ENCODE peak calls at places on chromosomes 5 and 9, in ten cellular contexts. One of them, this sample, is unnamed.

GRCh38 chr5:102581011-102581410 is 82.2 kb upstream of the SLCO6A1 start:
- DNase-seq in body of pancreas: no peak
- DNase-seq in Peyer's patch: no peak
- DNase-seq in HepG2: no peak
- DNase-seq in A549: no peak
- DNase-seq in ovary: no peak
- DNase-seq in uterus: no peak
- DNase-seq in breast epithelium: no peak
- DNase-seq in IMR-90: no peak
- DNase-seq in stomach: no peak
- DNase-seq in this sample: no peak

GRCh38 chr9:16337322-16338029 is 533.0 kb downstream of the BNC2 start:
- DNase-seq in body of pancreas: no peak
- DNase-seq in Peyer's patch: no peak
- DNase-seq in HepG2: no peak
- DNase-seq in A549: peak; percentile 94
- DNase-seq in ovary: no peak
- DNase-seq in uterus: no peak
- DNase-seq in breast epithelium: no peak
- DNase-seq in IMR-90: peak; percentile 97
- DNase-seq in stomach: no peak
- DNase-seq in this sample: no peak

GRCh38 chr5:122559676-122560075 is 215.2 kb upstream of the SNX2 start:
- DNase-seq in body of pancreas: no peak
- DNase-seq in Peyer's patch: no peak
- DNase-seq in HepG2: no peak
- DNase-seq in A549: no peak
- DNase-seq in ovary: no peak
- DNase-seq in uterus: no peak
- DNase-seq in breast epithelium: no peak
- DNase-seq in IMR-90: no peak
- DNase-seq in stomach: no peak
- DNase-seq in this sample: no peak

GRCh38 chr5:62369039-62369438 is 34.7 kb downstream of the DIMT1 start:
- DNase-seq in body of pancreas: no peak
- DNase-seq in Peyer's patch: no peak
- DNase-seq in HepG2: no peak
- DNase-seq in A549: no peak
- DNase-seq in ovary: no peak
- DNase-seq in uterus: no peak
- DNase-seq in breast epithelium: no peak
- DNase-seq in IMR-90: no peak
- DNase-seq in stomach: no peak
- DNase-seq in this sample: no peak

GRCh38 chr5:121887727-121888126 is 36.0 kb downstream of the FTMT start:
- DNase-seq in body of pancreas: no peak
- DNase-seq in Peyer's patch: no peak
- DNase-seq in HepG2: no peak
- DNase-seq in A549: no peak
- DNase-seq in ovary: no peak
- DNase-seq in uterus: no peak
- DNase-seq in breast epithelium: no peak
- DNase-seq in IMR-90: no peak
- DNase-seq in stomach: no peak
- DNase-seq in this sample: no peak

GRCh38 chr5:16574789-16575785 is 41.7 kb downstream of the RETREG1 start:
- DNase-seq in body of pancreas: peak; percentile 17
- DNase-seq in Peyer's patch: no peak
- DNase-seq in HepG2: no peak
- DNase-seq in A549: no peak
- DNase-seq in ovary: no peak
- DNase-seq in uterus: no peak
- DNase-seq in breast epithelium: no peak
- DNase-seq in IMR-90: peak; percentile 89
- DNase-seq in stomach: no peak
- DNase-seq in this sample: no peak

GRCh38 chr5:5421149-5421960 is 1.1 kb upstream of the ICE1 start:
- DNase-seq in body of pancreas: no peak
- DNase-seq in Peyer's patch: no peak
- DNase-seq in HepG2: no peak
- DNase-seq in A549: no peak
- DNase-seq in ovary: no peak
- DNase-seq in uterus: no peak
- DNase-seq in breast epithelium: no peak
- DNase-seq in IMR-90: peak; percentile 5
- DNase-seq in stomach: no peak
- DNase-seq in this sample: peak; percentile 14

GRCh38 chr9:114077162-114077837 is 800 bp downstream of the AMBP start:
- DNase-seq in body of pancreas: no peak
- DNase-seq in Peyer's patch: peak; percentile 31
- DNase-seq in HepG2: no peak
- DNase-seq in A549: no peak
- DNase-seq in ovary: no peak
- DNase-seq in uterus: no peak
- DNase-seq in breast epithelium: no peak
- DNase-seq in IMR-90: no peak
- DNase-seq in stomach: no peak
- DNase-seq in this sample: no peak

GRCh38 chr5:56711191-56711590 is 104.2 kb upstream of the MAP3K1 start:
- DNase-seq in body of pancreas: no peak
- DNase-seq in Peyer's patch: no peak
- DNase-seq in HepG2: no peak
- DNase-seq in A549: no peak
- DNase-seq in ovary: no peak
- DNase-seq in uterus: no peak
- DNase-seq in breast epithelium: no peak
- DNase-seq in IMR-90: peak; percentile 47
- DNase-seq in stomach: no peak
- DNase-seq in this sample: no peak

GRCh38 chr9:121835581-121836381 is 184.3 kb downstream of the DAB2IP start:
- DNase-seq in body of pancreas: no peak
- DNase-seq in Peyer's patch: no peak
- DNase-seq in HepG2: no peak
- DNase-seq in A549: no peak
- DNase-seq in ovary: no peak
- DNase-seq in uterus: peak; percentile 1
- DNase-seq in breast epithelium: no peak
- DNase-seq in IMR-90: peak; percentile 20
- DNase-seq in stomach: peak; percentile 19
- DNase-seq in this sample: no peak

GRCh38 chr9:110241491-110242321 is 14.6 kb downstream of the TXN start:
- DNase-seq in body of pancreas: no peak
- DNase-seq in Peyer's patch: no peak
- DNase-seq in HepG2: no peak
- DNase-seq in A549: peak; percentile 36
- DNase-seq in ovary: no peak
- DNase-seq in uterus: no peak
- DNase-seq in breast epithelium: no peak
- DNase-seq in IMR-90: peak; percentile 39
- DNase-seq in stomach: no peak
- DNase-seq in this sample: no peak

GRCh38 chr5:173888473-173889135 is 455 bp downstream of the CPEB4 start:
- DNase-seq in body of pancreas: peak; percentile 34
- DNase-seq in Peyer's patch: peak; percentile 58
- DNase-seq in HepG2: no peak
- DNase-seq in A549: no peak
- DNase-seq in ovary: peak; percentile 28
- DNase-seq in uterus: peak; percentile 25
- DNase-seq in breast epithelium: no peak
- DNase-seq in IMR-90: peak; percentile 24
- DNase-seq in stomach: no peak
- DNase-seq in this sample: peak; percentile 35
- TF ChIP-seq POLR2A in body of pancreas: no peak
- TF ChIP-seq POLR2A in Peyer's patch: no peak
- TF ChIP-seq POLR2A in HepG2: no peak
- TF ChIP-seq POLR2A in A549: no peak
- TF ChIP-seq POLR2A in ovary: no peak
- TF ChIP-seq POLR2A in uterus: no peak
- TF ChIP-seq POLR2A in breast epithelium: no peak
- TF ChIP-seq POLR2A in IMR-90: no peak
- TF ChIP-seq POLR2A in stomach: no peak
- TF ChIP-seq POLR2A in this sample: no peak

DNA sequence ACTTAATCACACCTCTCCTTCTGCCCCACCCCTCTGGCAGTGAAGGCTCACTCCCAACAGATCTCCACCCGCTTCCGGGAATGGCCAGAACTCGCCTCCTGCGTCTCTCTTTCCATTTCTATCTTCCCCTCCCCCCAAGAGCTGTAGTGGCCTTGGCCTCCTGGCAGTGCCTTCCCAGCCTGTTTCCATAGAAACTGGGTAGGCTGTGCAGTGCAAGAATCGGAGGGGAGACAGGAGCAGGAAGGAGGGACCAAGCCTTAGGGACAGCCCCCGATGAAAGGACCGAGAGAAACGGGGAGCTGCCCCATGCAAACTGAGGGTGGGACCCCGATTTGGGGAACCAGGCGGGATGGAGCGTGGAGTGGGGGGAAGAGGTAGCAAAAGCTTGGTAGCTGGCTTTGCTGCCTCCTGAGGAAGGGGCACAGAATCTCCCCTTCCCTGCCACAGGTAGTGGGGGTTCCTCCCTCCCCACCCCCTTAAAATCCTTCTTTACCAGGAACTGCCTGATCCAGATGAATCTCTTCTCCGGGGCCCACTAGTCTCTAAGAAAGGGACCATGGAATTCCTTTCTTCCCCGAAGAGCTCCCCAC is 4.5 kb upstream of the PCDH1 start:
- DNase-seq in body of pancreas: peak; percentile 32
- DNase-seq in Peyer's patch: no peak
- DNase-seq in HepG2: peak; percentile 15
- DNase-seq in A549: no peak
- DNase-seq in ovary: no peak
- DNase-seq in uterus: no peak
- DNase-seq in breast epithelium: no peak
- DNase-seq in IMR-90: no peak
- DNase-seq in stomach: no peak
- DNase-seq in this sample: peak; percentile 35
- H3K4me3 ChIP-seq in body of pancreas: no peak overlapping the region
- H3K4me3 ChIP-seq in Peyer's patch: no peak overlapping the region
- H3K4me3 ChIP-seq in HepG2: no peak overlapping the region
- H3K4me3 ChIP-seq in A549: no peak overlapping the region
- H3K4me3 ChIP-seq in ovary: no peak overlapping the region
- H3K4me3 ChIP-seq in uterus: no peak overlapping the region
- H3K4me3 ChIP-seq in breast epithelium: no peak overlapping the region
- H3K4me3 ChIP-seq in IMR-90: no peak overlapping the region
- H3K4me3 ChIP-seq in stomach: no peak overlapping the region
- H3K4me3 ChIP-seq in this sample: no peak overlapping the region

DNA sequence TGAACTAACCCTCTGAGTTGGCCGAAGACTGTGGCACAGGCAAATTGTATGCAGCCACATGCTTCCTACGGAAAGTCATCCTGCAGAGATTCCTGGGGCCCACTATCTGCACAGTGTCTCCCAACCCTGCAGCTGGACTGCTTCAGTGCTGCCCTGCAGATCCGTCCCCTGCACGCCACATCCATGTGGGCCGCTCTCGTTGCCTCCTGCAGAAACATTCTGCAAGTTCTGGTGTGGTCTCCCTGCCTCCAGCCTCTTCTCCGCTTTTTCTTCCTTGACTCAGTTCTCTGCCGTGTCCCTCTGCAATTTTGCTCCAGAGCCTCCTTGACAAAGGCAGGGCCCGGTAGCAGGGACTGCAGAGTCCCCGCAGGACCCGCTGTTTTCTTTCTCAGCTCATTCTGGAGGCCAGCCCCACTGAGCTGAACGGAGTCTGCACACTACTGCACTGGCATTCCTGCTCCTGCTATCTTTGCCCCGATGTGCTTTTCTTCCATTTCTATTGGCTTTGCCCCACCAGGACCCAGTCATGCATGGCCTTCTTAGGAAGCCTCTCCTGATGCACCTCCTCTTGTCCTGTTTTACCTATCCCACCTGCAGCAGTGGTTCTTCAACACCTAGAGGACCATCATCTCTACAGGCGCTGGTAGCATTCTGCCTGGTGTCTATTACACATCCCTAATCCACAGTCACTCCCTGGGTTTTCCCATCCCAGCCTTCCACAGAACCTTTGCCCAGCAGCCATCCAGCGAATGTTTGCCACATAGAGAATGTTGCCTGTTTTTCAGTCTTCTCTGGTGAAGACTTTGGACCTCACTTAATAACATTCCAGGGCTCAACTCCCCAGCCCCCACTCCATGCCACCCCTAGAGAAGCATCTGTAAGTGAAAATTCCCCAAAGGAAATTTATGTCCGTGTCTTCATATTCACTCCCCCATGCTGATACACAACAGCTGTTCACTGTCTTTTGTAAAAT is 249.3 kb downstream of the AOPEP start:
- DNase-seq in body of pancreas: no peak
- DNase-seq in Peyer's patch: no peak
- DNase-seq in HepG2: peak; percentile 79
- DNase-seq in A549: no peak
- DNase-seq in ovary: no peak
- DNase-seq in uterus: no peak
- DNase-seq in breast epithelium: no peak
- DNase-seq in IMR-90: no peak
- DNase-seq in stomach: no peak
- DNase-seq in this sample: no peak
- TF ChIP-seq POLR2A in body of pancreas: no peak
- TF ChIP-seq POLR2A in Peyer's patch: no peak
- TF ChIP-seq POLR2A in HepG2: no peak
- TF ChIP-seq POLR2A in A549: no peak
- TF ChIP-seq POLR2A in ovary: no peak
- TF ChIP-seq POLR2A in uterus: no peak
- TF ChIP-seq POLR2A in breast epithelium: no peak
- TF ChIP-seq POLR2A in IMR-90: no peak
- TF ChIP-seq POLR2A in stomach: no peak
- TF ChIP-seq POLR2A in this sample: no peak

GRCh38 chr5:167939686-167940085 is 351.8 kb upstream of the WWC1 start:
- DNase-seq in body of pancreas: no peak
- DNase-seq in Peyer's patch: no peak
- DNase-seq in HepG2: no peak
- DNase-seq in A549: no peak
- DNase-seq in ovary: no peak
- DNase-seq in uterus: no peak
- DNase-seq in breast epithelium: no peak
- DNase-seq in IMR-90: no peak
- DNase-seq in stomach: no peak
- DNase-seq in this sample: no peak

GRCh38 chr5:167940911-167941310 is 350.5 kb upstream of the WWC1 start:
- DNase-seq in body of pancreas: no peak
- DNase-seq in Peyer's patch: no peak
- DNase-seq in HepG2: no peak
- DNase-seq in A549: no peak
- DNase-seq in ovary: no peak
- DNase-seq in uterus: no peak
- DNase-seq in breast epithelium: no peak
- DNase-seq in IMR-90: peak; percentile 44
- DNase-seq in stomach: no peak
- DNase-seq in this sample: no peak

GRCh38 chr5:167936944-167937627 is 354.4 kb upstream of the WWC1 start:
- DNase-seq in body of pancreas: no peak
- DNase-seq in Peyer's patch: no peak
- DNase-seq in HepG2: no peak
- DNase-seq in A549: no peak
- DNase-seq in ovary: no peak
- DNase-seq in uterus: no peak
- DNase-seq in breast epithelium: no peak
- DNase-seq in IMR-90: no peak
- DNase-seq in stomach: no peak
- DNase-seq in this sample: no peak

GRCh38 chr5:167934561-167934971 is 356.9 kb upstream of the WWC1 start:
- DNase-seq in body of pancreas: no peak
- DNase-seq in Peyer's patch: no peak
- DNase-seq in HepG2: no peak
- DNase-seq in A549: no peak
- DNase-seq in ovary: no peak
- DNase-seq in uterus: no peak
- DNase-seq in breast epithelium: no peak
- DNase-seq in IMR-90: no peak
- DNase-seq in stomach: no peak
- DNase-seq in this sample: peak; percentile 8

GRCh38 chr5:167937628-167938000 is 353.8 kb upstream of the WWC1 start:
- DNase-seq in body of pancreas: no peak
- DNase-seq in Peyer's patch: no peak
- DNase-seq in HepG2: no peak
- DNase-seq in A549: no peak
- DNase-seq in ovary: no peak
- DNase-seq in uterus: no peak
- DNase-seq in breast epithelium: no peak
- DNase-seq in IMR-90: no peak
- DNase-seq in stomach: no peak
- DNase-seq in this sample: no peak
- H3K4me3 ChIP-seq in body of pancreas: no peak overlapping the region
- H3K4me3 ChIP-seq in Peyer's patch: no peak overlapping the region
- H3K4me3 ChIP-seq in HepG2: no peak overlapping the region
- H3K4me3 ChIP-seq in A549: no peak overlapping the region
- H3K4me3 ChIP-seq in ovary: no peak overlapping the region
- H3K4me3 ChIP-seq in uterus: no peak overlapping the region
- H3K4me3 ChIP-seq in breast epithelium: no peak overlapping the region
- H3K4me3 ChIP-seq in IMR-90: no peak overlapping the region
- H3K4me3 ChIP-seq in stomach: no peak overlapping the region
- H3K4me3 ChIP-seq in this sample: no peak overlapping the region